ENCODE peak calls at places on chromosomes 13 and 19, in nine cellular contexts. One of them, this sample, is unnamed.
A peak's percentile ranks its signal among the peaks of the same experiment; 100 is the strongest.

GRCh38 chr19:40519352-40520322 is 52.8 kb downstream of the SPTBN4 start:
- DNase-seq in HCT116: no peak
- DNase-seq in fibroblast of the conjunctiva: no peak
- DNase-seq in NCI-H1105: peak; percentile 2
- DNase-seq in heart right ventricle: peak; percentile 33
- DNase-seq in foreskin fibroblast: peak; percentile 40
- DNase-seq in HuH-7: no peak
- DNase-seq in naive thymus-derived CD8-positive, alpha-beta T cell: no peak
- DNase-seq in HCEC 1CT: peak; percentile 23
- DNase-seq in this sample: no peak

GRCh38 chr19:47232422-47233211 is 1.6 kb upstream of the BBC3 start:
- DNase-seq in HCT116: no peak
- DNase-seq in fibroblast of the conjunctiva: no peak
- DNase-seq in NCI-H1105: peak; percentile 27
- DNase-seq in heart right ventricle: no peak
- DNase-seq in foreskin fibroblast: peak; percentile 82
- DNase-seq in HuH-7: no peak
- DNase-seq in naive thymus-derived CD8-positive, alpha-beta T cell: no peak
- DNase-seq in HCEC 1CT: peak; percentile 78
- DNase-seq in this sample: no peak

GRCh38 chr13:27978301-27978968 is 9.3 kb upstream of the CDX2 start:
- DNase-seq in HCT116: no peak
- DNase-seq in fibroblast of the conjunctiva: no peak
- DNase-seq in NCI-H1105: no peak
- DNase-seq in heart right ventricle: no peak
- DNase-seq in foreskin fibroblast: no peak
- DNase-seq in HuH-7: no peak
- DNase-seq in naive thymus-derived CD8-positive, alpha-beta T cell: no peak
- DNase-seq in HCEC 1CT: no peak
- DNase-seq in this sample: peak; percentile 69

GRCh38 chr19:17530586-17530985 is 19.1 kb downstream of the PGLS start:
- DNase-seq in HCT116: no peak
- DNase-seq in fibroblast of the conjunctiva: no peak
- DNase-seq in NCI-H1105: no peak
- DNase-seq in heart right ventricle: no peak
- DNase-seq in foreskin fibroblast: no peak
- DNase-seq in HuH-7: no peak
- DNase-seq in naive thymus-derived CD8-positive, alpha-beta T cell: no peak
- DNase-seq in HCEC 1CT: no peak
- DNase-seq in this sample: no peak

GRCh38 chr19:1321539-1321938 is 35.9 kb downstream of the EFNA2 start:
- DNase-seq in HCT116: no peak
- DNase-seq in fibroblast of the conjunctiva: no peak
- DNase-seq in NCI-H1105: no peak
- DNase-seq in heart right ventricle: no peak
- DNase-seq in foreskin fibroblast: no peak
- DNase-seq in HuH-7: no peak
- DNase-seq in naive thymus-derived CD8-positive, alpha-beta T cell: no peak
- DNase-seq in HCEC 1CT: no peak
- DNase-seq in this sample: no peak

GRCh38 chr13:31827707-31828106 is 88.4 kb downstream of the RXFP2 start:
- DNase-seq in HCT116: no peak
- DNase-seq in fibroblast of the conjunctiva: no peak
- DNase-seq in NCI-H1105: no peak
- DNase-seq in heart right ventricle: no peak
- DNase-seq in foreskin fibroblast: no peak
- DNase-seq in HuH-7: no peak
- DNase-seq in naive thymus-derived CD8-positive, alpha-beta T cell: no peak
- DNase-seq in HCEC 1CT: no peak
- DNase-seq in this sample: no peak

GRCh38 chr19:55341191-55342043 is 1.7 kb downstream of the KMT5C start:
- DNase-seq in HCT116: peak; percentile 21
- DNase-seq in fibroblast of the conjunctiva: no peak
- DNase-seq in NCI-H1105: peak; percentile 92
- DNase-seq in heart right ventricle: peak; percentile 68
- DNase-seq in foreskin fibroblast: peak; percentile 87
- DNase-seq in HuH-7: peak; percentile 96
- DNase-seq in naive thymus-derived CD8-positive, alpha-beta T cell: no peak
- DNase-seq in HCEC 1CT: no peak
- DNase-seq in this sample: no peak

GRCh38 chr19:5652261-5652660 is 28.1 kb downstream of the MICOS13 start:
- DNase-seq in HCT116: no peak
- DNase-seq in fibroblast of the conjunctiva: no peak
- DNase-seq in NCI-H1105: no peak
- DNase-seq in heart right ventricle: no peak
- DNase-seq in foreskin fibroblast: no peak
- DNase-seq in HuH-7: no peak
- DNase-seq in naive thymus-derived CD8-positive, alpha-beta T cell: no peak
- DNase-seq in HCEC 1CT: no peak
- DNase-seq in this sample: no peak

GRCh38 chr13:113819341-113819730 is 44.5 kb downstream of the GAS6 start:
- DNase-seq in HCT116: no peak
- DNase-seq in fibroblast of the conjunctiva: no peak
- DNase-seq in NCI-H1105: no peak
- DNase-seq in heart right ventricle: no peak
- DNase-seq in foreskin fibroblast: no peak
- DNase-seq in HuH-7: no peak
- DNase-seq in naive thymus-derived CD8-positive, alpha-beta T cell: no peak
- DNase-seq in HCEC 1CT: no peak
- DNase-seq in this sample: no peak

GRCh38 chr19:17784201-17785008 is 10.5 kb upstream of the B3GNT3 start:
- DNase-seq in HCT116: no peak
- DNase-seq in fibroblast of the conjunctiva: peak; percentile 43
- DNase-seq in NCI-H1105: peak; percentile 81
- DNase-seq in heart right ventricle: peak; percentile 41
- DNase-seq in foreskin fibroblast: peak; percentile 75
- DNase-seq in HuH-7: peak; percentile 87
- DNase-seq in naive thymus-derived CD8-positive, alpha-beta T cell: peak; percentile 77
- DNase-seq in HCEC 1CT: no peak
- DNase-seq in this sample: no peak

GRCh38 chr19:3057275-3057714 is 5.0 kb downstream of the TLE5 start:
- DNase-seq in HCT116: no peak
- DNase-seq in fibroblast of the conjunctiva: peak; percentile 71
- DNase-seq in NCI-H1105: peak; percentile 35
- DNase-seq in heart right ventricle: peak; percentile 91
- DNase-seq in foreskin fibroblast: peak; percentile 64
- DNase-seq in HuH-7: no peak
- DNase-seq in naive thymus-derived CD8-positive, alpha-beta T cell: no peak
- DNase-seq in HCEC 1CT: no peak
- DNase-seq in this sample: peak; percentile 68

GRCh38 chr13:21001471-21001870 is 59.9 kb downstream of the LATS2 start:
- DNase-seq in HCT116: no peak
- DNase-seq in fibroblast of the conjunctiva: no peak
- DNase-seq in NCI-H1105: no peak
- DNase-seq in heart right ventricle: no peak
- DNase-seq in foreskin fibroblast: no peak
- DNase-seq in HuH-7: no peak
- DNase-seq in naive thymus-derived CD8-positive, alpha-beta T cell: no peak
- DNase-seq in HCEC 1CT: no peak
- DNase-seq in this sample: peak; percentile 49

GRCh38 chr19:56170261-56170660 is 5.5 kb upstream of the GALP start:
- DNase-seq in HCT116: no peak
- DNase-seq in fibroblast of the conjunctiva: no peak
- DNase-seq in NCI-H1105: no peak
- DNase-seq in heart right ventricle: no peak
- DNase-seq in foreskin fibroblast: no peak
- DNase-seq in HuH-7: no peak
- DNase-seq in naive thymus-derived CD8-positive, alpha-beta T cell: no peak
- DNase-seq in HCEC 1CT: no peak
- DNase-seq in this sample: no peak

GRCh38 chr19:54189668-54190502 is 505 bp upstream of the MBOAT7 start:
- DNase-seq in HCT116: peak; percentile 100
- DNase-seq in fibroblast of the conjunctiva: peak; percentile 100
- DNase-seq in NCI-H1105: peak; percentile 100
- DNase-seq in heart right ventricle: peak; percentile 100
- DNase-seq in foreskin fibroblast: peak; percentile 100
- DNase-seq in HuH-7: peak; percentile 89
- DNase-seq in naive thymus-derived CD8-positive, alpha-beta T cell: peak; percentile 100
- DNase-seq in HCEC 1CT: peak; percentile 99
- DNase-seq in this sample: peak; percentile 100

GRCh38 chr19:1355258-1355973 is 28.3 kb upstream of the NDUFS7 start:
- DNase-seq in HCT116: no peak
- DNase-seq in fibroblast of the conjunctiva: no peak
- DNase-seq in NCI-H1105: no peak
- DNase-seq in heart right ventricle: no peak
- DNase-seq in foreskin fibroblast: peak; percentile 38
- DNase-seq in HuH-7: no peak
- DNase-seq in naive thymus-derived CD8-positive, alpha-beta T cell: no peak
- DNase-seq in HCEC 1CT: no peak
- DNase-seq in this sample: no peak

GRCh38 chr13:59706101-59706976 is 457.4 kb downstream of the DIAPH3 start:
- DNase-seq in HCT116: no peak
- DNase-seq in fibroblast of the conjunctiva: no peak
- DNase-seq in NCI-H1105: no peak
- DNase-seq in heart right ventricle: no peak
- DNase-seq in foreskin fibroblast: no peak
- DNase-seq in HuH-7: no peak
- DNase-seq in naive thymus-derived CD8-positive, alpha-beta T cell: no peak
- DNase-seq in HCEC 1CT: no peak
- DNase-seq in this sample: no peak

GRCh38 chr19:1213391-1214286 is 8.1 kb downstream of the STK11 start:
- DNase-seq in HCT116: no peak
- DNase-seq in fibroblast of the conjunctiva: no peak
- DNase-seq in NCI-H1105: no peak
- DNase-seq in heart right ventricle: peak; percentile 71
- DNase-seq in foreskin fibroblast: peak; percentile 89
- DNase-seq in HuH-7: no peak
- DNase-seq in naive thymus-derived CD8-positive, alpha-beta T cell: no peak
- DNase-seq in HCEC 1CT: peak; percentile 78
- DNase-seq in this sample: peak; percentile 63

GRCh38 chr13:27203854-27204253 is 32.2 kb upstream of the USP12 start:
- DNase-seq in HCT116: no peak
- DNase-seq in fibroblast of the conjunctiva: no peak
- DNase-seq in NCI-H1105: no peak
- DNase-seq in heart right ventricle: no peak
- DNase-seq in foreskin fibroblast: peak; percentile 58
- DNase-seq in HuH-7: no peak
- DNase-seq in naive thymus-derived CD8-positive, alpha-beta T cell: no peak
- DNase-seq in HCEC 1CT: peak; percentile 38
- DNase-seq in this sample: no peak

GRCh38 chr19:1173845-1174809 is at the start of gene SBNO2:
- DNase-seq in HCT116: peak; percentile 72
- DNase-seq in fibroblast of the conjunctiva: peak; percentile 67
- DNase-seq in NCI-H1105: peak; percentile 78
- DNase-seq in heart right ventricle: peak; percentile 93
- DNase-seq in foreskin fibroblast: peak; percentile 94
- DNase-seq in HuH-7: peak; percentile 95
- DNase-seq in naive thymus-derived CD8-positive, alpha-beta T cell: peak; percentile 93
- DNase-seq in HCEC 1CT: peak; percentile 83
- DNase-seq in this sample: peak; percentile 84

GRCh38 chr19:32252333-32252669 is 93.1 kb upstream of the ZNF507 start:
- DNase-seq in HCT116: no peak
- DNase-seq in fibroblast of the conjunctiva: no peak
- DNase-seq in NCI-H1105: no peak
- DNase-seq in heart right ventricle: no peak
- DNase-seq in foreskin fibroblast: no peak
- DNase-seq in HuH-7: no peak
- DNase-seq in naive thymus-derived CD8-positive, alpha-beta T cell: no peak
- DNase-seq in HCEC 1CT: no peak
- DNase-seq in this sample: peak; percentile 69

GRCh38 chr19:40413291-40413994 is at the start of gene PRX:
- DNase-seq in HCT116: no peak
- DNase-seq in fibroblast of the conjunctiva: no peak
- DNase-seq in NCI-H1105: no peak
- DNase-seq in heart right ventricle: no peak
- DNase-seq in foreskin fibroblast: no peak
- DNase-seq in HuH-7: no peak
- DNase-seq in naive thymus-derived CD8-positive, alpha-beta T cell: no peak
- DNase-seq in HCEC 1CT: no peak
- DNase-seq in this sample: no peak

GRCh38 chr13:93079294-93079693 is 147.3 kb upstream of the GPC6 start:
- DNase-seq in HCT116: no peak
- DNase-seq in fibroblast of the conjunctiva: peak; percentile 27
- DNase-seq in NCI-H1105: peak; percentile 11
- DNase-seq in heart right ventricle: no peak
- DNase-seq in foreskin fibroblast: peak; percentile 42
- DNase-seq in HuH-7: no peak
- DNase-seq in naive thymus-derived CD8-positive, alpha-beta T cell: no peak
- DNase-seq in HCEC 1CT: peak; percentile 35
- DNase-seq in this sample: no peak

GRCh38 chr13:40440990-40441820 is 225.2 kb downstream of the FOXO1 start:
- DNase-seq in HCT116: no peak
- DNase-seq in fibroblast of the conjunctiva: peak; percentile 43
- DNase-seq in NCI-H1105: no peak
- DNase-seq in heart right ventricle: peak; percentile 82
- DNase-seq in foreskin fibroblast: peak; percentile 61
- DNase-seq in HuH-7: no peak
- DNase-seq in naive thymus-derived CD8-positive, alpha-beta T cell: no peak
- DNase-seq in HCEC 1CT: no peak
- DNase-seq in this sample: peak; percentile 94

GRCh38 chr19:55700813-55701212 is 25.8 kb downstream of the EPN1 start:
- DNase-seq in HCT116: no peak
- DNase-seq in fibroblast of the conjunctiva: no peak
- DNase-seq in NCI-H1105: no peak
- DNase-seq in heart right ventricle: no peak
- DNase-seq in foreskin fibroblast: no peak
- DNase-seq in HuH-7: no peak
- DNase-seq in naive thymus-derived CD8-positive, alpha-beta T cell: no peak
- DNase-seq in HCEC 1CT: no peak
- DNase-seq in this sample: no peak

GRCh38 chr13:101967216-101967615 is 434.6 kb downstream of the FGF14 start:
- DNase-seq in HCT116: no peak
- DNase-seq in fibroblast of the conjunctiva: no peak
- DNase-seq in NCI-H1105: no peak
- DNase-seq in heart right ventricle: no peak
- DNase-seq in foreskin fibroblast: no peak
- DNase-seq in HuH-7: no peak
- DNase-seq in naive thymus-derived CD8-positive, alpha-beta T cell: no peak
- DNase-seq in HCEC 1CT: no peak
- DNase-seq in this sample: no peak

GRCh38 chr13:44667950-44668349 is 91.8 kb upstream of the TSC22D1 start:
- DNase-seq in HCT116: no peak
- DNase-seq in fibroblast of the conjunctiva: peak; percentile 26
- DNase-seq in NCI-H1105: no peak
- DNase-seq in heart right ventricle: no peak
- DNase-seq in foreskin fibroblast: peak; percentile 42
- DNase-seq in HuH-7: no peak
- DNase-seq in naive thymus-derived CD8-positive, alpha-beta T cell: no peak
- DNase-seq in HCEC 1CT: peak; percentile 37
- DNase-seq in this sample: no peak

GRCh38 chr13:45185286-45185685 is 15.6 kb downstream of the KCTD4 start:
- DNase-seq in HCT116: no peak
- DNase-seq in fibroblast of the conjunctiva: no peak
- DNase-seq in NCI-H1105: no peak
- DNase-seq in heart right ventricle: no peak
- DNase-seq in foreskin fibroblast: peak; percentile 44
- DNase-seq in HuH-7: no peak
- DNase-seq in naive thymus-derived CD8-positive, alpha-beta T cell: no peak
- DNase-seq in HCEC 1CT: no peak
- DNase-seq in this sample: no peak

GRCh38 chr19:17766543-17767131 is 15.4 kb downstream of the FCHO1 start:
- DNase-seq in HCT116: peak; percentile 88
- DNase-seq in fibroblast of the conjunctiva: peak; percentile 75
- DNase-seq in NCI-H1105: peak; percentile 80
- DNase-seq in heart right ventricle: peak; percentile 81
- DNase-seq in foreskin fibroblast: peak; percentile 88
- DNase-seq in HuH-7: peak; percentile 73
- DNase-seq in naive thymus-derived CD8-positive, alpha-beta T cell: no peak
- DNase-seq in HCEC 1CT: peak; percentile 62
- DNase-seq in this sample: peak; percentile 63

GRCh38 chr19:43777163-43777700 is 3.5 kb downstream of the KCNN4 start:
- DNase-seq in HCT116: no peak
- DNase-seq in fibroblast of the conjunctiva: no peak
- DNase-seq in NCI-H1105: peak; percentile 85
- DNase-seq in heart right ventricle: no peak
- DNase-seq in foreskin fibroblast: peak; percentile 44
- DNase-seq in HuH-7: no peak
- DNase-seq in naive thymus-derived CD8-positive, alpha-beta T cell: no peak
- DNase-seq in HCEC 1CT: no peak
- DNase-seq in this sample: no peak

GRCh38 chr13:41019027-41019487 is at the start of gene ELF1:
- DNase-seq in HCT116: peak; percentile 85
- DNase-seq in fibroblast of the conjunctiva: peak; percentile 40
- DNase-seq in NCI-H1105: no peak
- DNase-seq in heart right ventricle: no peak
- DNase-seq in foreskin fibroblast: peak; percentile 66
- DNase-seq in HuH-7: no peak
- DNase-seq in naive thymus-derived CD8-positive, alpha-beta T cell: peak; percentile 74
- DNase-seq in HCEC 1CT: peak; percentile 69
- DNase-seq in this sample: no peak

GRCh38 chr13:112715715-112716460 is 26.1 kb downstream of the ATP11A start:
- DNase-seq in HCT116: no peak
- DNase-seq in fibroblast of the conjunctiva: no peak
- DNase-seq in NCI-H1105: no peak
- DNase-seq in heart right ventricle: no peak
- DNase-seq in foreskin fibroblast: no peak
- DNase-seq in HuH-7: no peak
- DNase-seq in naive thymus-derived CD8-positive, alpha-beta T cell: no peak
- DNase-seq in HCEC 1CT: no peak
- DNase-seq in this sample: no peak

This sample was measured in lower leg skin.